ENCODE peak calls at places on chromosomes 11 and 22, in seven cellular contexts. One of them, this sample, is unnamed.

GRCh38 chr11:108069947-108070346 is 51.4 kb upstream of the ACAT1 start:
- DNase-seq in EL: peak
- DNase-seq in activated T-helper 1 cell treated with Interleukin-2 at 50 U/mL for 16 hours: no peak
- DNase-seq in stimulated activated CD8-positive, alpha-beta memory T cell treated with anti-CD3 and anti-CD28 coated beads, Interleukin-7, amount 100 ng/mL, for 4 hours: no peak
- DNase-seq in AML-193: no peak
- DNase-seq in iris pigment epithelial cell: peak
- DNase-seq in heart right ventricle: no peak
- DNase-seq in this sample: no peak

GRCh38 chr22:28801845-28802594 is 1.7 kb upstream of the XBP1 start:
- DNase-seq in EL: no peak
- DNase-seq in activated T-helper 1 cell treated with Interleukin-2 at 50 U/mL for 16 hours: no peak
- DNase-seq in stimulated activated CD8-positive, alpha-beta memory T cell treated with anti-CD3 and anti-CD28 coated beads, Interleukin-7, amount 100 ng/mL, for 4 hours: no peak
- DNase-seq in AML-193: peak
- DNase-seq in iris pigment epithelial cell: no peak
- DNase-seq in heart right ventricle: peak
- DNase-seq in this sample: peak

GRCh38 chr22:43830931-43831560 is 18.9 kb upstream of the EFCAB6 start:
- DNase-seq in AML-193: no peak
- DNase-seq in activated T-helper 1 cell treated with Interleukin-2 at 50 U/mL for 16 hours: no peak
- DNase-seq in stimulated activated CD8-positive, alpha-beta memory T cell treated with anti-CD3 and anti-CD28 coated beads, Interleukin-7, amount 100 ng/mL, for 4 hours: no peak
- DNase-seq in heart right ventricle: no peak
- DNase-seq in EL: no peak
- DNase-seq in iris pigment epithelial cell: no peak
- DNase-seq in this sample: no peak

GRCh38 chr11:12272821-12273617 is 104.4 kb upstream of the PARVA start:
- DNase-seq in EL: peak
- DNase-seq in activated T-helper 1 cell treated with Interleukin-2 at 50 U/mL for 16 hours: no peak
- DNase-seq in iris pigment epithelial cell: peak
- DNase-seq in stimulated activated CD8-positive, alpha-beta memory T cell treated with anti-CD3 and anti-CD28 coated beads, Interleukin-7, amount 100 ng/mL, for 4 hours: no peak
- DNase-seq in heart right ventricle: no peak
- DNase-seq in AML-193: no peak
- DNase-seq in this sample: no peak

GRCh38 chr22:37259540-37260029 is 15.5 kb upstream of the RAC2 start:
- DNase-seq in heart right ventricle: no peak
- DNase-seq in stimulated activated CD8-positive, alpha-beta memory T cell treated with anti-CD3 and anti-CD28 coated beads, Interleukin-7, amount 100 ng/mL, for 4 hours: no peak
- DNase-seq in AML-193: peak
- DNase-seq in activated T-helper 1 cell treated with Interleukin-2 at 50 U/mL for 16 hours: no peak
- DNase-seq in iris pigment epithelial cell: peak
- DNase-seq in EL: peak
- DNase-seq in this sample: no peak

GRCh38 chr11:117217685-117218084 is 14.2 kb downstream of the PCSK7 start:
- DNase-seq in heart right ventricle: no peak
- DNase-seq in stimulated activated CD8-positive, alpha-beta memory T cell treated with anti-CD3 and anti-CD28 coated beads, Interleukin-7, amount 100 ng/mL, for 4 hours: no peak
- DNase-seq in AML-193: no peak
- DNase-seq in EL: no peak
- DNase-seq in activated T-helper 1 cell treated with Interleukin-2 at 50 U/mL for 16 hours: no peak
- DNase-seq in iris pigment epithelial cell: no peak
- DNase-seq in this sample: no peak

GRCh38 chr11:121318848-121319834 is 26.6 kb downstream of the SC5D start:
- DNase-seq in iris pigment epithelial cell: peak
- DNase-seq in heart right ventricle: peak
- DNase-seq in activated T-helper 1 cell treated with Interleukin-2 at 50 U/mL for 16 hours: no peak
- DNase-seq in AML-193: peak
- DNase-seq in stimulated activated CD8-positive, alpha-beta memory T cell treated with anti-CD3 and anti-CD28 coated beads, Interleukin-7, amount 100 ng/mL, for 4 hours: no peak
- DNase-seq in EL: peak
- DNase-seq in this sample: peak

GRCh38 chr11:17475666-17476316 is 854 bp downstream of the ABCC8 start:
- DNase-seq in AML-193: no peak
- DNase-seq in activated T-helper 1 cell treated with Interleukin-2 at 50 U/mL for 16 hours: no peak
- DNase-seq in EL: no peak
- DNase-seq in heart right ventricle: no peak
- DNase-seq in stimulated activated CD8-positive, alpha-beta memory T cell treated with anti-CD3 and anti-CD28 coated beads, Interleukin-7, amount 100 ng/mL, for 4 hours: no peak
- DNase-seq in iris pigment epithelial cell: no peak
- DNase-seq in this sample: no peak

GRCh38 chr11:17352925-17353227 is 1.3 kb downstream of the NCR3LG1 start:
- DNase-seq in stimulated activated CD8-positive, alpha-beta memory T cell treated with anti-CD3 and anti-CD28 coated beads, Interleukin-7, amount 100 ng/mL, for 4 hours: no peak
- DNase-seq in activated T-helper 1 cell treated with Interleukin-2 at 50 U/mL for 16 hours: peak
- DNase-seq in heart right ventricle: peak
- DNase-seq in iris pigment epithelial cell: peak
- DNase-seq in AML-193: no peak
- DNase-seq in EL: peak
- DNase-seq in this sample: peak

GRCh38 chr11:68128682-68129327 is 7.6 kb upstream of the CHKA start:
- DNase-seq in activated T-helper 1 cell treated with Interleukin-2 at 50 U/mL for 16 hours: no peak
- DNase-seq in heart right ventricle: peak
- DNase-seq in stimulated activated CD8-positive, alpha-beta memory T cell treated with anti-CD3 and anti-CD28 coated beads, Interleukin-7, amount 100 ng/mL, for 4 hours: no peak
- DNase-seq in AML-193: no peak
- DNase-seq in EL: peak
- DNase-seq in iris pigment epithelial cell: peak
- DNase-seq in this sample: no peak

GRCh38 chr11:104772806-104773241 is 125.4 kb downstream of the CASP12 start:
- DNase-seq in AML-193: no peak
- DNase-seq in heart right ventricle: peak
- DNase-seq in iris pigment epithelial cell: peak
- DNase-seq in activated T-helper 1 cell treated with Interleukin-2 at 50 U/mL for 16 hours: no peak
- DNase-seq in EL: peak
- DNase-seq in stimulated activated CD8-positive, alpha-beta memory T cell treated with anti-CD3 and anti-CD28 coated beads, Interleukin-7, amount 100 ng/mL, for 4 hours: no peak
- DNase-seq in this sample: no peak

GRCh38 chr11:8219257-8220021 is 44.2 kb downstream of the LMO1 start:
- DNase-seq in activated T-helper 1 cell treated with Interleukin-2 at 50 U/mL for 16 hours: no peak
- DNase-seq in stimulated activated CD8-positive, alpha-beta memory T cell treated with anti-CD3 and anti-CD28 coated beads, Interleukin-7, amount 100 ng/mL, for 4 hours: no peak
- DNase-seq in EL: peak
- DNase-seq in iris pigment epithelial cell: peak
- DNase-seq in AML-193: peak
- DNase-seq in heart right ventricle: no peak
- DNase-seq in this sample: peak

GRCh38 chr11:78782725-78783124 is 208.1 kb upstream of the NARS2 start:
- DNase-seq in AML-193: no peak
- DNase-seq in heart right ventricle: no peak
- DNase-seq in EL: no peak
- DNase-seq in activated T-helper 1 cell treated with Interleukin-2 at 50 U/mL for 16 hours: no peak
- DNase-seq in iris pigment epithelial cell: no peak
- DNase-seq in stimulated activated CD8-positive, alpha-beta memory T cell treated with anti-CD3 and anti-CD28 coated beads, Interleukin-7, amount 100 ng/mL, for 4 hours: no peak
- DNase-seq in this sample: no peak

GRCh38 chr22:49659281-49659923 is 168.3 kb downstream of the BRD1 start:
- DNase-seq in iris pigment epithelial cell: no peak
- DNase-seq in activated T-helper 1 cell treated with Interleukin-2 at 50 U/mL for 16 hours: no peak
- DNase-seq in AML-193: no peak
- DNase-seq in EL: no peak
- DNase-seq in stimulated activated CD8-positive, alpha-beta memory T cell treated with anti-CD3 and anti-CD28 coated beads, Interleukin-7, amount 100 ng/mL, for 4 hours: no peak
- DNase-seq in heart right ventricle: no peak
- DNase-seq in this sample: no peak

GRCh38 chr11:35190804-35191348 is 51.9 kb downstream of the CD44 start:
- DNase-seq in heart right ventricle: no peak
- DNase-seq in AML-193: peak
- DNase-seq in iris pigment epithelial cell: peak
- DNase-seq in EL: peak
- DNase-seq in stimulated activated CD8-positive, alpha-beta memory T cell treated with anti-CD3 and anti-CD28 coated beads, Interleukin-7, amount 100 ng/mL, for 4 hours: no peak
- DNase-seq in activated T-helper 1 cell treated with Interleukin-2 at 50 U/mL for 16 hours: no peak
- DNase-seq in this sample: peak

GRCh38 chr11:127052420-127052819 is 51.9 kb upstream of the KIRREL3 start:
- DNase-seq in stimulated activated CD8-positive, alpha-beta memory T cell treated with anti-CD3 and anti-CD28 coated beads, Interleukin-7, amount 100 ng/mL, for 4 hours: no peak
- DNase-seq in iris pigment epithelial cell: no peak
- DNase-seq in activated T-helper 1 cell treated with Interleukin-2 at 50 U/mL for 16 hours: no peak
- DNase-seq in heart right ventricle: no peak
- DNase-seq in AML-193: no peak
- DNase-seq in EL: no peak
- DNase-seq in this sample: no peak

GRCh38 chr11:70650075-70650909 is 252.0 kb downstream of the CTTN start:
- DNase-seq in heart right ventricle: peak
- DNase-seq in EL: peak
- DNase-seq in stimulated activated CD8-positive, alpha-beta memory T cell treated with anti-CD3 and anti-CD28 coated beads, Interleukin-7, amount 100 ng/mL, for 4 hours: no peak
- DNase-seq in activated T-helper 1 cell treated with Interleukin-2 at 50 U/mL for 16 hours: no peak
- DNase-seq in AML-193: peak
- DNase-seq in iris pigment epithelial cell: peak
- DNase-seq in this sample: peak

GRCh38 chr11:35761887-35762286 is 99.3 kb downstream of the TRIM44 start:
- DNase-seq in EL: no peak
- DNase-seq in iris pigment epithelial cell: no peak
- DNase-seq in activated T-helper 1 cell treated with Interleukin-2 at 50 U/mL for 16 hours: no peak
- DNase-seq in AML-193: no peak
- DNase-seq in heart right ventricle: no peak
- DNase-seq in stimulated activated CD8-positive, alpha-beta memory T cell treated with anti-CD3 and anti-CD28 coated beads, Interleukin-7, amount 100 ng/mL, for 4 hours: no peak
- DNase-seq in this sample: no peak

GRCh38 chr22:16601437-16602223 is 9.0 kb upstream of the CCT8L2 start:
- DNase-seq in AML-193: no peak
- DNase-seq in heart right ventricle: peak
- DNase-seq in EL: no peak
- DNase-seq in iris pigment epithelial cell: no peak
- DNase-seq in stimulated activated CD8-positive, alpha-beta memory T cell treated with anti-CD3 and anti-CD28 coated beads, Interleukin-7, amount 100 ng/mL, for 4 hours: no peak
- DNase-seq in activated T-helper 1 cell treated with Interleukin-2 at 50 U/mL for 16 hours: no peak
- DNase-seq in this sample: peak

GRCh38 chr11:100888836-100889235 is 201.7 kb downstream of the ARHGAP42 start:
- DNase-seq in activated T-helper 1 cell treated with Interleukin-2 at 50 U/mL for 16 hours: no peak
- DNase-seq in stimulated activated CD8-positive, alpha-beta memory T cell treated with anti-CD3 and anti-CD28 coated beads, Interleukin-7, amount 100 ng/mL, for 4 hours: no peak
- DNase-seq in AML-193: no peak
- DNase-seq in iris pigment epithelial cell: peak
- DNase-seq in heart right ventricle: no peak
- DNase-seq in EL: no peak
- DNase-seq in this sample: no peak

GRCh38 chr11:120344302-120345004 is 8.2 kb downstream of the ARHGEF12 start:
- DNase-seq in iris pigment epithelial cell: peak
- DNase-seq in heart right ventricle: no peak
- DNase-seq in EL: peak
- DNase-seq in AML-193: peak
- DNase-seq in stimulated activated CD8-positive, alpha-beta memory T cell treated with anti-CD3 and anti-CD28 coated beads, Interleukin-7, amount 100 ng/mL, for 4 hours: peak
- DNase-seq in activated T-helper 1 cell treated with Interleukin-2 at 50 U/mL for 16 hours: no peak
- DNase-seq in this sample: peak

GRCh38 chr22:17637490-17638181 is 921 bp upstream of the BCL2L13 start:
- DNase-seq in stimulated activated CD8-positive, alpha-beta memory T cell treated with anti-CD3 and anti-CD28 coated beads, Interleukin-7, amount 100 ng/mL, for 4 hours: no peak
- DNase-seq in heart right ventricle: no peak
- DNase-seq in activated T-helper 1 cell treated with Interleukin-2 at 50 U/mL for 16 hours: no peak
- DNase-seq in EL: no peak
- DNase-seq in iris pigment epithelial cell: no peak
- DNase-seq in AML-193: no peak
- DNase-seq in this sample: no peak

GRCh38 chr11:134577801-134578200 is 165.8 kb upstream of the B3GAT1 start:
- DNase-seq in activated T-helper 1 cell treated with Interleukin-2 at 50 U/mL for 16 hours: no peak
- DNase-seq in stimulated activated CD8-positive, alpha-beta memory T cell treated with anti-CD3 and anti-CD28 coated beads, Interleukin-7, amount 100 ng/mL, for 4 hours: no peak
- DNase-seq in AML-193: no peak
- DNase-seq in iris pigment epithelial cell: no peak
- DNase-seq in heart right ventricle: no peak
- DNase-seq in EL: no peak
- DNase-seq in this sample: no peak

GRCh38 chr11:9002920-9003572 is 755 bp downstream of the NRIP3 start:
- DNase-seq in stimulated activated CD8-positive, alpha-beta memory T cell treated with anti-CD3 and anti-CD28 coated beads, Interleukin-7, amount 100 ng/mL, for 4 hours: no peak
- DNase-seq in EL: peak
- DNase-seq in iris pigment epithelial cell: no peak
- DNase-seq in activated T-helper 1 cell treated with Interleukin-2 at 50 U/mL for 16 hours: no peak
- DNase-seq in AML-193: no peak
- DNase-seq in heart right ventricle: no peak
- DNase-seq in this sample: peak

This sample was measured in NB4.